ENCODE peak calls at places on chromosomes 7 and 10, in seven cellular contexts. One of them, this sample, is unnamed.

GRCh38 chr10:3195286-3195685 is 22.7 kb upstream of the PITRM1 start:
- DNase-seq in tibial nerve: no peak
- DNase-seq in aorta: no peak
- DNase-seq in HCT116: no peak
- DNase-seq in CD4-positive, alpha-beta T cell: no peak
- DNase-seq in small intestine: no peak
- DNase-seq in RWPE1: no peak
- DNase-seq in this sample: no peak

GRCh38 chr10:4847580-4848020 is 21.6 kb downstream of the AKR1E2 start:
- DNase-seq in tibial nerve: no peak
- DNase-seq in aorta: no peak
- DNase-seq in HCT116: no peak
- DNase-seq in CD4-positive, alpha-beta T cell: no peak
- DNase-seq in small intestine: no peak
- DNase-seq in RWPE1: peak
- DNase-seq in this sample: no peak

GRCh38 chr7:55148992-55149391 is 130.2 kb downstream of the EGFR start:
- DNase-seq in tibial nerve: no peak
- DNase-seq in aorta: no peak
- DNase-seq in HCT116: no peak
- DNase-seq in CD4-positive, alpha-beta T cell: no peak
- DNase-seq in small intestine: no peak
- DNase-seq in RWPE1: no peak
- DNase-seq in this sample: no peak

GRCh38 chr10:107616463-107617131 is 452.1 kb upstream of the SORCS1 start:
- DNase-seq in tibial nerve: no peak
- DNase-seq in aorta: no peak
- DNase-seq in HCT116: no peak
- DNase-seq in CD4-positive, alpha-beta T cell: no peak
- DNase-seq in small intestine: no peak
- DNase-seq in RWPE1: peak
- DNase-seq in this sample: no peak

GRCh38 chr7:121810831-121811494 is 62.0 kb upstream of the PTPRZ1 start:
- DNase-seq in tibial nerve: no peak
- DNase-seq in aorta: no peak
- DNase-seq in HCT116: no peak
- DNase-seq in CD4-positive, alpha-beta T cell: no peak
- DNase-seq in small intestine: no peak
- DNase-seq in RWPE1: no peak
- DNase-seq in this sample: no peak

GRCh38 chr10:15361131-15361530 is 10.0 kb downstream of the FAM171A1 start:
- DNase-seq in tibial nerve: no peak
- DNase-seq in aorta: no peak
- DNase-seq in HCT116: no peak
- DNase-seq in CD4-positive, alpha-beta T cell: no peak
- DNase-seq in small intestine: no peak
- DNase-seq in RWPE1: no peak
- DNase-seq in this sample: no peak

GRCh38 chr10:69315610-69316312 is 37.5 kb downstream of the HK1 start:
- DNase-seq in tibial nerve: no peak
- DNase-seq in aorta: no peak
- DNase-seq in HCT116: no peak
- DNase-seq in CD4-positive, alpha-beta T cell: no peak
- DNase-seq in small intestine: no peak
- DNase-seq in RWPE1: no peak
- DNase-seq in this sample: no peak

GRCh38 chr7:34096135-34096775 is 190.9 kb downstream of the BMPER start:
- DNase-seq in tibial nerve: peak
- DNase-seq in aorta: peak
- DNase-seq in HCT116: no peak
- DNase-seq in CD4-positive, alpha-beta T cell: no peak
- DNase-seq in small intestine: no peak
- DNase-seq in RWPE1: no peak
- DNase-seq in this sample: peak

GRCh38 chr10:6140965-6141295 is 52.1 kb downstream of the RBM17 start:
- DNase-seq in tibial nerve: no peak
- DNase-seq in aorta: no peak
- DNase-seq in HCT116: no peak
- DNase-seq in CD4-positive, alpha-beta T cell: no peak
- DNase-seq in small intestine: no peak
- DNase-seq in RWPE1: no peak
- DNase-seq in this sample: no peak

GRCh38 chr10:95835149-95835860 is 72.5 kb upstream of the CC2D2B start:
- DNase-seq in tibial nerve: no peak
- DNase-seq in aorta: no peak
- DNase-seq in HCT116: no peak
- DNase-seq in CD4-positive, alpha-beta T cell: no peak
- DNase-seq in small intestine: no peak
- DNase-seq in RWPE1: no peak
- DNase-seq in this sample: no peak

GRCh38 chr7:99036531-99037175 is 107.3 kb downstream of the SMURF1 start:
- DNase-seq in tibial nerve: no peak
- DNase-seq in aorta: no peak
- DNase-seq in HCT116: no peak
- DNase-seq in CD4-positive, alpha-beta T cell: no peak
- DNase-seq in small intestine: no peak
- DNase-seq in RWPE1: no peak
- DNase-seq in this sample: peak

GRCh38 chr10:33257439-33257838 is 77.0 kb downstream of the NRP1 start:
- DNase-seq in tibial nerve: no peak
- DNase-seq in aorta: no peak
- DNase-seq in HCT116: no peak
- DNase-seq in CD4-positive, alpha-beta T cell: no peak
- DNase-seq in small intestine: no peak
- DNase-seq in RWPE1: no peak
- DNase-seq in this sample: no peak

GRCh38 chr10:35345383-35345742 is 9.1 kb downstream of the CCNY start:
- DNase-seq in tibial nerve: no peak
- DNase-seq in aorta: no peak
- DNase-seq in HCT116: no peak
- DNase-seq in CD4-positive, alpha-beta T cell: no peak
- DNase-seq in small intestine: no peak
- DNase-seq in RWPE1: no peak
- DNase-seq in this sample: no peak

GRCh38 chr7:22659741-22660140 is 67.3 kb upstream of the IL6 start:
- DNase-seq in tibial nerve: no peak
- DNase-seq in aorta: no peak
- DNase-seq in HCT116: no peak
- DNase-seq in CD4-positive, alpha-beta T cell: no peak
- DNase-seq in small intestine: no peak
- DNase-seq in RWPE1: no peak
- DNase-seq in this sample: no peak

GRCh38 chr10:107280293-107280692 is 115.8 kb upstream of the SORCS1 start:
- DNase-seq in tibial nerve: no peak
- DNase-seq in aorta: no peak
- DNase-seq in HCT116: no peak
- DNase-seq in CD4-positive, alpha-beta T cell: no peak
- DNase-seq in small intestine: peak
- DNase-seq in RWPE1: no peak
- DNase-seq in this sample: no peak

GRCh38 chr7:20170626-20171025 is 46.6 kb downstream of the MACC1 start:
- DNase-seq in tibial nerve: no peak
- DNase-seq in aorta: no peak
- DNase-seq in HCT116: no peak
- DNase-seq in CD4-positive, alpha-beta T cell: no peak
- DNase-seq in small intestine: no peak
- DNase-seq in RWPE1: no peak
- DNase-seq in this sample: no peak

GRCh38 chr10:75662715-75663114 is 231.3 kb downstream of the LRMDA start:
- DNase-seq in tibial nerve: peak
- DNase-seq in aorta: no peak
- DNase-seq in HCT116: no peak
- DNase-seq in CD4-positive, alpha-beta T cell: no peak
- DNase-seq in small intestine: no peak
- DNase-seq in RWPE1: no peak
- DNase-seq in this sample: no peak

GRCh38 chr7:94049615-94050014 is 45.5 kb upstream of the BET1 start:
- DNase-seq in tibial nerve: no peak
- DNase-seq in aorta: no peak
- DNase-seq in HCT116: no peak
- DNase-seq in CD4-positive, alpha-beta T cell: no peak
- DNase-seq in small intestine: no peak
- DNase-seq in RWPE1: no peak
- DNase-seq in this sample: no peak

GRCh38 chr7:150399861-150400778 is 21.0 kb downstream of the ZNF775 start:
- DNase-seq in tibial nerve: no peak
- DNase-seq in aorta: no peak
- DNase-seq in HCT116: no peak
- DNase-seq in CD4-positive, alpha-beta T cell: no peak
- DNase-seq in small intestine: peak
- DNase-seq in RWPE1: peak
- DNase-seq in this sample: no peak

GRCh38 chr7:129952164-129952652 is 552 bp downstream of the UBE2H start:
- DNase-seq in tibial nerve: no peak
- DNase-seq in aorta: peak
- DNase-seq in HCT116: no peak
- DNase-seq in CD4-positive, alpha-beta T cell: peak
- DNase-seq in small intestine: peak
- DNase-seq in RWPE1: no peak
- DNase-seq in this sample: peak

GRCh38 chr7:113562242-113562641 is 356.6 kb downstream of the PPP1R3A start:
- DNase-seq in tibial nerve: no peak
- DNase-seq in aorta: no peak
- DNase-seq in HCT116: no peak
- DNase-seq in CD4-positive, alpha-beta T cell: no peak
- DNase-seq in small intestine: no peak
- DNase-seq in RWPE1: no peak
- DNase-seq in this sample: no peak

GRCh38 chr7:79272066-79272669 is 181.3 kb downstream of the MAGI2 start:
- DNase-seq in tibial nerve: no peak
- DNase-seq in aorta: no peak
- DNase-seq in HCT116: peak
- DNase-seq in CD4-positive, alpha-beta T cell: no peak
- DNase-seq in small intestine: peak
- DNase-seq in RWPE1: peak
- DNase-seq in this sample: no peak

GRCh38 chr7:116271980-116272886 is 61.9 kb downstream of the TES start:
- DNase-seq in tibial nerve: no peak
- DNase-seq in aorta: no peak
- DNase-seq in HCT116: peak
- DNase-seq in CD4-positive, alpha-beta T cell: no peak
- DNase-seq in small intestine: no peak
- DNase-seq in RWPE1: peak
- DNase-seq in this sample: no peak

DNA sequence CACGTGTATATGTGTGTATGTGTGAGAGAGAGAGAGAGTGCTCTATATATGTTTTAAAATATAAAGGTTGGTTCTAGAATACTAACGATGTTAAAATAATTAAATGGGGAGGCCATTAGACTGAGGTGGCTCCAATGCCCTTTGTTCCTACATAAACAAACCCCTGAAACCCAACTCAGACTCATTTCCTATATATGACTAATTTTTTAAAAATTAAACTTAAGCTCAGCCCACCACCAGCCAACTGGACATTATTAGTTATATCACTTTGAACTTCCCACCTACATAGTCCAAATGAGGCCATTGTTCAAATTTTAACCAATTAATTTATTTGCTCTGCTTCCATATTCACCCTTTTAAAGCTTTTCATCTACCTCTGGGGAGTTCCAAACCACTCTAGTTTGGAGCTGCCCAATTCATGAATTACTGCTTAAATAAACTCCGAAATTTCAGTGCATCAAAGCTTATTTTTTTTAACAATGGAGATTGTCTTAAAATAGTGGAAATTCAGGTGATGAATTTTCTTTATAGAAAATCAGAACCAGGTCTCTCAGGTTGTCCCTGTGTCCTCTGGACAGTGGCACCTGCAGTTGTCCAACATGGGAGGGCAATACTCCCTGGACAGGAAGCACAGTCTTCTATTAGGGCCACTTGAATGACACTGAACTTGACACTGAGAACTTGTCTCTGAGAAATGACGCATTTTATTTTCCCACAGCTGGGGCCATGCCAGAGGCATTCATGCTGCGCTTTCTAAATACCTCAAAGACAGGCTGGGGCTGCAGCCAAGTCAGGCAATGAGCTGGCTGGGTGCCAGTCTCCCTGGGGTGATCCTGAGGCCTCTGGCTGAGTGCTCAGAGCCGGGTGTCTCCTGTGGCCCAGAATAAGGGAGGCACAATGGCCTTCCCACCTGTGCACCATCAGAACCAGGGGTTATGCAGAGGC is 109.5 kb upstream of the TMEM72 start:
- DNase-seq in tibial nerve: peak
- DNase-seq in aorta: peak
- DNase-seq in HCT116: peak
- DNase-seq in CD4-positive, alpha-beta T cell: no peak
- DNase-seq in small intestine: peak
- DNase-seq in RWPE1: peak
- DNase-seq in this sample: no peak
- H3K27ac ChIP-seq in tibial nerve: no peak
- H3K27ac ChIP-seq in aorta: no peak
- H3K27ac ChIP-seq in HCT116: no peak
- H3K27ac ChIP-seq in CD4-positive, alpha-beta T cell: no peak
- H3K27ac ChIP-seq in small intestine: no peak
- H3K27ac ChIP-seq in RWPE1: no peak
- H3K27ac ChIP-seq in this sample: no peak

GRCh38 chr10:62017141-62017870 is 115.8 kb downstream of the ARID5B start:
- DNase-seq in tibial nerve: no peak
- DNase-seq in aorta: no peak
- DNase-seq in HCT116: no peak
- DNase-seq in CD4-positive, alpha-beta T cell: no peak
- DNase-seq in small intestine: no peak
- DNase-seq in RWPE1: no peak
- DNase-seq in this sample: no peak
- H3K27ac ChIP-seq in tibial nerve: peak
- H3K27ac ChIP-seq in aorta: peak
- H3K27ac ChIP-seq in HCT116: no peak
- H3K27ac ChIP-seq in CD4-positive, alpha-beta T cell: no peak
- H3K27ac ChIP-seq in small intestine: no peak
- H3K27ac ChIP-seq in RWPE1: no peak
- H3K27ac ChIP-seq in this sample: no peak

DNA sequence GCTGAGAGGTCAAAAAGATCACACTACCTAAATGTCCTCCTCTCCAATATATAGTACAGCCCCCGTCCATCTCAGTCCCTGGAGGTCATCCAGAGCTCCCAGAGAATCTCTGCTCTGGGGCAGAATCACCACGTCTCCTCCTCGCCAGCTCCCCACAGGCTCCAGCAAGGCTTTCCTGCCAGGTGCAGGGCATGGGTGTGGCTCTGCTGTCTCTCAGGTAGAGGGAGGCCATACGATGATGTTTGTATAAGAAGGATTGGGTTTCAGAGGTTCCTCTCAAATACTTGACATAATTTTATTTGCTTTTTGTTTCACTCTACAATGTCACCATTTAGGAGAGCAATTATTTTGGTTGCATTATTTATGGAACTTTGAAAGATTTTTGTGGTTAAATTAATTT is 98.3 kb upstream of the PRSS58 start:
- DNase-seq in tibial nerve: no peak
- DNase-seq in aorta: no peak
- DNase-seq in HCT116: no peak
- DNase-seq in CD4-positive, alpha-beta T cell: no peak
- DNase-seq in small intestine: peak
- DNase-seq in RWPE1: no peak
- DNase-seq in this sample: no peak
- H3K27ac ChIP-seq in tibial nerve: no peak
- H3K27ac ChIP-seq in aorta: no peak
- H3K27ac ChIP-seq in HCT116: no peak
- H3K27ac ChIP-seq in CD4-positive, alpha-beta T cell: no peak
- H3K27ac ChIP-seq in small intestine: no peak
- H3K27ac ChIP-seq in RWPE1: no peak
- H3K27ac ChIP-seq in this sample: no peak

DNA sequence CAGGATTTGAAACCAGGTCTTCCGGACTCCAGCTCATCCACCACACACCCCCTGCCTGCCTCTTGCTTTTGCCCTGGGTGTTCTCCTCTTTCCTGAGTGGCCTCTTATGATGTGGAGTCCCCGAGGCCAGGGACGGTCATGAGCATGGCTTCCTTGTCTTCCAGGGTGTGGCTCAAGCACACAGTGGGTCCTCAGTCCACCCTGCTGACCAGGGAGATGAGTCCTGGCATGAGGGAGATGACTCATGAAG is 32.8 kb downstream of the DNAJB12 start:
- DNase-seq in tibial nerve: no peak
- DNase-seq in aorta: no peak
- DNase-seq in HCT116: no peak
- DNase-seq in CD4-positive, alpha-beta T cell: no peak
- DNase-seq in small intestine: no peak
- DNase-seq in RWPE1: no peak
- DNase-seq in this sample: no peak
- H3K27ac ChIP-seq in tibial nerve: no peak
- H3K27ac ChIP-seq in aorta: no peak
- H3K27ac ChIP-seq in HCT116: peak
- H3K27ac ChIP-seq in CD4-positive, alpha-beta T cell: peak
- H3K27ac ChIP-seq in small intestine: no peak
- H3K27ac ChIP-seq in RWPE1: peak
- H3K27ac ChIP-seq in this sample: no peak

This sample was measured in substantia nigra.